ENCODE peak calls at places on chromosomes 12 and 14, in eight cellular contexts. One of them, this sample, is unnamed.

GRCh38 chr12:49975370-49975761 is 2.6 kb downstream of the AQP6 start:
- DNase-seq in AG04450: no peak
- DNase-seq in T1000: no peak
- DNase-seq in stimulated activated CD8-positive, alpha-beta memory T cell treated with anti-CD3 and anti-CD28 coated beads, Interleukin-12 subunit alpha, Interleukin-12 subunit beta, amount 100 ng/mL, for 4 hours: no peak
- DNase-seq in ELR: no peak
- DNase-seq in CD4-positive, alpha-beta memory T cell: no peak
- DNase-seq in kidney epithelial cell: no peak
- DNase-seq in foreskin keratinocyte: no peak
- DNase-seq in this sample: no peak

GRCh38 chr12:29398495-29398894 is 17.5 kb upstream of the ERGIC2 start:
- DNase-seq in foreskin keratinocyte: no peak
- DNase-seq in stimulated activated CD8-positive, alpha-beta memory T cell treated with anti-CD3 and anti-CD28 coated beads, Interleukin-12 subunit alpha, Interleukin-12 subunit beta, amount 100 ng/mL, for 4 hours: no peak
- DNase-seq in T1000: no peak
- DNase-seq in ELR: no peak
- DNase-seq in AG04450: no peak
- DNase-seq in kidney epithelial cell: no peak
- DNase-seq in CD4-positive, alpha-beta memory T cell: no peak
- DNase-seq in this sample: no peak

GRCh38 chr12:754871-755562 is 2.6 kb downstream of the WNK1 start:
- DNase-seq in foreskin keratinocyte: peak; percentile 34
- DNase-seq in stimulated activated CD8-positive, alpha-beta memory T cell treated with anti-CD3 and anti-CD28 coated beads, Interleukin-12 subunit alpha, Interleukin-12 subunit beta, amount 100 ng/mL, for 4 hours: no peak
- DNase-seq in ELR: peak; percentile 90
- DNase-seq in AG04450: peak; percentile 24
- DNase-seq in kidney epithelial cell: no peak
- DNase-seq in T1000: no peak
- DNase-seq in CD4-positive, alpha-beta memory T cell: peak; percentile 71
- DNase-seq in this sample: no peak

GRCh38 chr12:121318121-121318520 is 21.6 kb upstream of the CAMKK2 start:
- DNase-seq in T1000: peak; percentile 65
- DNase-seq in stimulated activated CD8-positive, alpha-beta memory T cell treated with anti-CD3 and anti-CD28 coated beads, Interleukin-12 subunit alpha, Interleukin-12 subunit beta, amount 100 ng/mL, for 4 hours: no peak
- DNase-seq in foreskin keratinocyte: no peak
- DNase-seq in ELR: no peak
- DNase-seq in CD4-positive, alpha-beta memory T cell: no peak
- DNase-seq in kidney epithelial cell: no peak
- DNase-seq in AG04450: no peak
- DNase-seq in this sample: no peak

GRCh38 chr14:26255213-26255612 is 342.6 kb downstream of the NOVA1 start:
- DNase-seq in stimulated activated CD8-positive, alpha-beta memory T cell treated with anti-CD3 and anti-CD28 coated beads, Interleukin-12 subunit alpha, Interleukin-12 subunit beta, amount 100 ng/mL, for 4 hours: no peak
- DNase-seq in T1000: no peak
- DNase-seq in ELR: no peak
- DNase-seq in AG04450: no peak
- DNase-seq in kidney epithelial cell: no peak
- DNase-seq in CD4-positive, alpha-beta memory T cell: no peak
- DNase-seq in foreskin keratinocyte: peak; percentile 10
- DNase-seq in this sample: no peak

GRCh38 chr14:89013098-89013504 is 188.7 kb downstream of the TTC8 start:
- DNase-seq in AG04450: no peak
- DNase-seq in kidney epithelial cell: no peak
- DNase-seq in foreskin keratinocyte: no peak
- DNase-seq in ELR: peak; percentile 53
- DNase-seq in T1000: peak; percentile 20
- DNase-seq in stimulated activated CD8-positive, alpha-beta memory T cell treated with anti-CD3 and anti-CD28 coated beads, Interleukin-12 subunit alpha, Interleukin-12 subunit beta, amount 100 ng/mL, for 4 hours: no peak
- DNase-seq in CD4-positive, alpha-beta memory T cell: no peak
- DNase-seq in this sample: peak; percentile 38

GRCh38 chr12:64413884-64414283 is 9.7 kb downstream of the XPOT start:
- DNase-seq in stimulated activated CD8-positive, alpha-beta memory T cell treated with anti-CD3 and anti-CD28 coated beads, Interleukin-12 subunit alpha, Interleukin-12 subunit beta, amount 100 ng/mL, for 4 hours: no peak
- DNase-seq in CD4-positive, alpha-beta memory T cell: no peak
- DNase-seq in ELR: no peak
- DNase-seq in AG04450: no peak
- DNase-seq in foreskin keratinocyte: no peak
- DNase-seq in kidney epithelial cell: no peak
- DNase-seq in T1000: no peak
- DNase-seq in this sample: no peak

GRCh38 chr14:103710771-103711392 is 4.4 kb downstream of the XRCC3 start:
- DNase-seq in kidney epithelial cell: no peak
- DNase-seq in stimulated activated CD8-positive, alpha-beta memory T cell treated with anti-CD3 and anti-CD28 coated beads, Interleukin-12 subunit alpha, Interleukin-12 subunit beta, amount 100 ng/mL, for 4 hours: no peak
- DNase-seq in ELR: no peak
- DNase-seq in CD4-positive, alpha-beta memory T cell: no peak
- DNase-seq in AG04450: no peak
- DNase-seq in T1000: no peak
- DNase-seq in foreskin keratinocyte: no peak
- DNase-seq in this sample: no peak

GRCh38 chr12:83389237-83389996 is 702.7 kb downstream of the TMTC2 start:
- DNase-seq in kidney epithelial cell: no peak
- DNase-seq in T1000: no peak
- DNase-seq in stimulated activated CD8-positive, alpha-beta memory T cell treated with anti-CD3 and anti-CD28 coated beads, Interleukin-12 subunit alpha, Interleukin-12 subunit beta, amount 100 ng/mL, for 4 hours: no peak
- DNase-seq in AG04450: no peak
- DNase-seq in foreskin keratinocyte: no peak
- DNase-seq in ELR: no peak
- DNase-seq in CD4-positive, alpha-beta memory T cell: no peak
- DNase-seq in this sample: no peak

GRCh38 chr14:75418779-75419768 is 8.7 kb upstream of the JDP2 start:
- DNase-seq in foreskin keratinocyte: no peak
- DNase-seq in AG04450: no peak
- DNase-seq in T1000: no peak
- DNase-seq in stimulated activated CD8-positive, alpha-beta memory T cell treated with anti-CD3 and anti-CD28 coated beads, Interleukin-12 subunit alpha, Interleukin-12 subunit beta, amount 100 ng/mL, for 4 hours: no peak
- DNase-seq in CD4-positive, alpha-beta memory T cell: no peak
- DNase-seq in kidney epithelial cell: no peak
- DNase-seq in ELR: no peak
- DNase-seq in this sample: no peak

GRCh38 chr12:70180140-70180539 is 63.1 kb upstream of the CNOT2 start:
- DNase-seq in stimulated activated CD8-positive, alpha-beta memory T cell treated with anti-CD3 and anti-CD28 coated beads, Interleukin-12 subunit alpha, Interleukin-12 subunit beta, amount 100 ng/mL, for 4 hours: no peak
- DNase-seq in ELR: no peak
- DNase-seq in T1000: no peak
- DNase-seq in CD4-positive, alpha-beta memory T cell: no peak
- DNase-seq in AG04450: no peak
- DNase-seq in kidney epithelial cell: no peak
- DNase-seq in foreskin keratinocyte: no peak
- DNase-seq in this sample: no peak